ENCODE peak calls at places on chromosome 15, in eight cellular contexts. V, O, Y, K, R, H, G and D are unnamed samples.

GRCh38 chr15:59294574-59294960 is 78.1 kb downstream of the MYO1E start:
- DNase-seq in V (no peak), O (peak; percentile 37), Y (no peak), K (no peak), R (no peak), H (no peak), G (no peak), D (peak; percentile 53)

GRCh38 chr15:64792282-64792681 is 16.9 kb upstream of the RBPMS2 start:
- DNase-seq in V (no peak), O (no peak), Y (no peak), K (no peak), R (no peak), H (no peak), G (no peak), D (no peak)

GRCh38 chr15:89198934-89199333 is 22.4 kb downstream of the RLBP1 start:
- DNase-seq in V (no peak), O (no peak), Y (no peak), K (no peak), R (no peak), H (no peak), G (no peak), D (no peak)

GRCh38 chr15:19987389-19988048 is 554.1 kb downstream of the GOLGA6L6 start:
- DNase-seq in V (no peak), O (no peak), Y (no peak), K (no peak), R (peak; percentile 72), H (peak; percentile 47), G (no peak), D (no peak)

GRCh38 chr15:90414408-90415028 is 26.5 kb downstream of the IQGAP1 start:
- DNase-seq in V (no peak), O (no peak), Y (no peak), K (no peak), R (no peak), H (no peak), G (no peak), D (peak; percentile 71)

GRCh38 chr15:66115568-66116206 is 137.9 kb downstream of the MEGF11 start:
- DNase-seq in V (no peak), O (no peak), Y (peak; percentile 29), K (peak; percentile 42), R (peak; percentile 57), H (no peak), G (no peak), D (no peak)

GRCh38 chr15:56532766-56533455 is 68.0 kb upstream of the MNS1 start:
- DNase-seq in V (no peak), O (no peak), Y (no peak), K (peak; percentile 29), R (no peak), H (no peak), G (no peak), D (no peak)

GRCh38 chr15:62128916-62129315 is 36.2 kb downstream of the C2CD4B start:
- DNase-seq in V (no peak), O (no peak), Y (no peak), K (peak; percentile 82), R (no peak), H (no peak), G (no peak), D (no peak)

GRCh38 chr15:45225506-45226273 is 26.3 kb upstream of the SLC28A2 start:
- DNase-seq in V (no peak), O (no peak), Y (no peak), K (no peak), R (peak; percentile 75), H (no peak), G (no peak), D (no peak)

GRCh38 chr15:57245130-57245529 is 131.2 kb upstream of the CGNL1 start:
- DNase-seq in V (no peak), O (peak; percentile 20), Y (no peak), K (no peak), R (no peak), H (no peak), G (no peak), D (peak; percentile 35)

GRCh38 chr15:98727115-98728040 is 79.0 kb downstream of the IGF1R start:
- DNase-seq in V (peak; percentile 62), O (peak; percentile 95), Y (peak; percentile 94), K (no peak), R (peak; percentile 95), H (no peak), G (peak; percentile 97), D (peak; percentile 95)

GRCh38 chr15:33808720-33809119 is 159.6 kb upstream of the CHRM5 start:
- DNase-seq in V (no peak), O (no peak), Y (no peak), K (no peak), R (no peak), H (peak; percentile 43), G (no peak), D (peak; percentile 16)

GRCh38 chr15:48501208-48501607 is 144.3 kb downstream of the FBN1 start:
- DNase-seq in V (no peak), O (no peak), Y (no peak), K (no peak), R (no peak), H (no peak), G (no peak), D (peak; percentile 62)

GRCh38 chr15:32671339-32672325 is 30.1 kb downstream of the SCG5 start:
- DNase-seq in V (no peak), O (peak; percentile 70), Y (no peak), K (no peak), R (no peak), H (no peak), G (no peak), D (peak; percentile 94)

GRCh38 chr15:90165659-90166489 is 35.3 kb upstream of the SEMA4B start:
- DNase-seq in V (no peak), O (peak; percentile 99), Y (peak; percentile 94), K (no peak), R (peak; percentile 66), H (peak; percentile 85), G (peak; percentile 82), D (peak; percentile 96)

GRCh38 chr15:95944856-95945255 is 385.6 kb upstream of the NR2F2 start:
- DNase-seq in V (no peak), O (no peak), Y (no peak), K (no peak), R (no peak), H (no peak), G (no peak), D (peak; percentile 7)

GRCh38 chr15:26713498-26713897 is 59.4 kb downstream of the GABRB3 start:
- DNase-seq in V (no peak), O (no peak), Y (no peak), K (no peak), R (no peak), H (no peak), G (no peak), D (no peak)

GRCh38 chr15:52006702-52007340 is 12.2 kb upstream of the MAPK6 start:
- DNase-seq in V (no peak), O (no peak), Y (no peak), K (no peak), R (no peak), H (peak; percentile 29), G (no peak), D (no peak)

DNA sequence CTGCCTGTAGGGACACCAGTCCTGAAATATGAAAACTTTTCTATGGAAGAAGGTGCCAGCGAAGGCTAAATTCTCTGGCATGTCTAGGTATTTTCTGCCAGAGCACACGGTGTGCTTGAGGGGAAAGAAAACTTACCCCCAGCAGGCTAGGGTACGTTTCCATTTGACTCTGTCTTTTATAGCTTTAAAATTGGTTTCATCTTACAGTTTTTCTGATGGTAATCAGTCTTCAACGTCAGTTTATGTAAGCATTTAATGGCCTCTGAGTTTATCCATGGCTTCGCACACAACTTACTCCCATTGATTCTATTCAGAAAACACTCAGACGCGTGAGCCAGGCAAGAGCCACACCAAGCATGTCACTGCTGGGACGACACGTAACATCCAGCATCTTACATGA is 249.7 kb downstream of the ADAMTS17 start:
- DNase-seq in V (no peak), O (no peak), Y (no peak), K (no peak), R (no peak), H (no peak), G (no peak), D (no peak)
- H3K4me3 ChIP-seq in V (no peak overlapping the region), O (no peak overlapping the region), Y (no peak overlapping the region), K (no peak overlapping the region), R (no peak overlapping the region), H (no peak overlapping the region), G (no peak overlapping the region), D (no peak overlapping the region)

GRCh38 chr15:67195305-67195704 is 59.2 kb downstream of the AAGAB start:
- DNase-seq in V (no peak), O (no peak), Y (no peak), K (no peak), R (no peak), H (no peak), G (no peak), D (no peak)

GRCh38 chr15:67194171-67195114 is 60.0 kb downstream of the AAGAB start:
- DNase-seq in V (no peak), O (no peak), Y (no peak), K (no peak), R (no peak), H (no peak), G (no peak), D (no peak)

GRCh38 chr15:67197364-67197695 is 57.1 kb downstream of the AAGAB start:
- DNase-seq in V (no peak), O (no peak), Y (no peak), K (no peak), R (no peak), H (no peak), G (no peak), D (no peak)

GRCh38 chr15:67196672-67197363 is 57.6 kb downstream of the AAGAB start:
- DNase-seq in V (no peak), O (peak; percentile 80), Y (no peak), K (no peak), R (no peak), H (no peak), G (no peak), D (peak; percentile 89)

DNA sequence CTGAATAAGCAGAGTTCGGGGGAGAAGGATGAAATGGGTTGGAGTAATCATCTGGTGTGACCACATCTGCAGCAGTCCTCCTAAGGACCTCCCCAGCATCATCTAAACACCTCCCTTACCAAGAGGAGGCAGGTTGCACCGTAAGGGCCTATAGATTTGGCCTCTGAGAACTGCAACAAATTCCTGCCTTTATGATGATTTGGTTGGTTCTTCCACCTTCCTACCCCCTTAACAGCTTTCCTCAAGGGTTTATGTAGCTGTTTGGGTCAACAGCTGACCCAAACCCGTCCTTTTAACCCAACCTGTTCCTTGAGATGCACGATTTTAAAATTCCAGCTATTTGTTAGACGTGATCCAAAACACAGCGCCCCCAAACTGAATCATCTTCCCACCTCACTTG is 58.2 kb downstream of the AAGAB start:
- DNase-seq in V (no peak), O (no peak), Y (no peak), K (no peak), R (no peak), H (no peak), G (no peak), D (no peak)
- TF ChIP-seq CTCF in V (no peak), O (no peak), Y (no peak), K (no peak), R (no peak), H (no peak), G (no peak), D (no peak)

GRCh38 chr15:50876989-50877360 is 31.5 kb upstream of the AP4E1 start:
- DNase-seq in V (peak; percentile 58), O (peak; percentile 86), Y (peak; percentile 73), K (peak; percentile 76), R (peak; percentile 96), H (peak; percentile 84), G (peak; percentile 86), D (peak; percentile 97)
- H3K4me3 ChIP-seq in V (no peak overlapping the region), O (peak overlapping the region; percentile 48), Y (no peak overlapping the region), K (peak overlapping the region; percentile 65), R (no peak overlapping the region), H (peak overlapping the region; percentile 35), G (peak overlapping the region; percentile 47), D (peak overlapping the region; percentile 41)

GRCh38 chr15:83556754-83557153 is 97.2 kb upstream of the ADAMTSL3 start:
- DNase-seq in V (no peak), O (no peak), Y (no peak), K (no peak), R (no peak), H (no peak), G (no peak), D (no peak)
- TF ChIP-seq CTCF in V (no peak), O (no peak), Y (no peak), K (no peak), R (no peak), H (no peak), G (no peak), D (no peak)